ENCODE peak calls at places on chromosome 14, in ten cellular contexts. One of them, this sample, is unnamed.

GRCh38 chr14:64772394-64772950 is 68.2 kb downstream of the PLEKHG3 start:
- DNase-seq in NCI-H460: no peak
- DNase-seq in left colon: no peak
- DNase-seq in left ventricle myocardium inferior: no peak
- DNase-seq in stimulated activated CD8-positive, alpha-beta memory T cell treated with anti-CD3 and anti-CD28 coated beads, Interleukin-12 subunit alpha, Interleukin-12 subunit beta, amount 100 ng/mL, for 1 hour: no peak
- DNase-seq in cardiac fibroblast: no peak
- DNase-seq in ecto neural progenitor cell: no peak
- DNase-seq in vagina: no peak
- DNase-seq in CD4-positive, CD25-positive, alpha-beta regulatory T cell: no peak
- DNase-seq in AG04450: no peak
- DNase-seq in this sample: no peak

GRCh38 chr14:99735189-99736135 is 51.4 kb downstream of the CYP46A1 start:
- DNase-seq in vagina: no peak
- DNase-seq in left colon: peak
- DNase-seq in cardiac fibroblast: no peak
- DNase-seq in left ventricle myocardium inferior: peak
- DNase-seq in NCI-H460: no peak
- DNase-seq in CD4-positive, CD25-positive, alpha-beta regulatory T cell: no peak
- DNase-seq in stimulated activated CD8-positive, alpha-beta memory T cell treated with anti-CD3 and anti-CD28 coated beads, Interleukin-12 subunit alpha, Interleukin-12 subunit beta, amount 100 ng/mL, for 1 hour: no peak
- DNase-seq in ecto neural progenitor cell: no peak
- DNase-seq in AG04450: no peak
- DNase-seq in this sample: no peak

GRCh38 chr14:77190977-77191376 is 9.4 kb downstream of the TMEM63C start:
- DNase-seq in cardiac fibroblast: no peak
- DNase-seq in vagina: no peak
- DNase-seq in left ventricle myocardium inferior: no peak
- DNase-seq in CD4-positive, CD25-positive, alpha-beta regulatory T cell: no peak
- DNase-seq in NCI-H460: no peak
- DNase-seq in AG04450: no peak
- DNase-seq in stimulated activated CD8-positive, alpha-beta memory T cell treated with anti-CD3 and anti-CD28 coated beads, Interleukin-12 subunit alpha, Interleukin-12 subunit beta, amount 100 ng/mL, for 1 hour: no peak
- DNase-seq in ecto neural progenitor cell: no peak
- DNase-seq in left colon: no peak
- DNase-seq in this sample: no peak

GRCh38 chr14:96148631-96149030 is 56.0 kb upstream of the BDKRB2 start:
- DNase-seq in stimulated activated CD8-positive, alpha-beta memory T cell treated with anti-CD3 and anti-CD28 coated beads, Interleukin-12 subunit alpha, Interleukin-12 subunit beta, amount 100 ng/mL, for 1 hour: no peak
- DNase-seq in left colon: no peak
- DNase-seq in NCI-H460: no peak
- DNase-seq in AG04450: no peak
- DNase-seq in cardiac fibroblast: no peak
- DNase-seq in left ventricle myocardium inferior: no peak
- DNase-seq in CD4-positive, CD25-positive, alpha-beta regulatory T cell: no peak
- DNase-seq in ecto neural progenitor cell: no peak
- DNase-seq in vagina: peak
- DNase-seq in this sample: no peak

GRCh38 chr14:51495319-51495718 is 156.4 kb upstream of the FRMD6 start:
- DNase-seq in stimulated activated CD8-positive, alpha-beta memory T cell treated with anti-CD3 and anti-CD28 coated beads, Interleukin-12 subunit alpha, Interleukin-12 subunit beta, amount 100 ng/mL, for 1 hour: no peak
- DNase-seq in ecto neural progenitor cell: no peak
- DNase-seq in CD4-positive, CD25-positive, alpha-beta regulatory T cell: no peak
- DNase-seq in vagina: no peak
- DNase-seq in left colon: no peak
- DNase-seq in cardiac fibroblast: peak
- DNase-seq in NCI-H460: no peak
- DNase-seq in left ventricle myocardium inferior: no peak
- DNase-seq in AG04450: no peak
- DNase-seq in this sample: no peak

GRCh38 chr14:47103781-47104180 is 452.2 kb upstream of the RPL10L start:
- DNase-seq in AG04450: no peak
- DNase-seq in ecto neural progenitor cell: no peak
- DNase-seq in left ventricle myocardium inferior: no peak
- DNase-seq in cardiac fibroblast: no peak
- DNase-seq in CD4-positive, CD25-positive, alpha-beta regulatory T cell: no peak
- DNase-seq in left colon: no peak
- DNase-seq in vagina: no peak
- DNase-seq in NCI-H460: no peak
- DNase-seq in stimulated activated CD8-positive, alpha-beta memory T cell treated with anti-CD3 and anti-CD28 coated beads, Interleukin-12 subunit alpha, Interleukin-12 subunit beta, amount 100 ng/mL, for 1 hour: no peak
- DNase-seq in this sample: no peak

GRCh38 chr14:24426912-24427536 is 2.4 kb downstream of the CBLN3 start:
- DNase-seq in cardiac fibroblast: no peak
- DNase-seq in left colon: peak
- DNase-seq in AG04450: no peak
- DNase-seq in stimulated activated CD8-positive, alpha-beta memory T cell treated with anti-CD3 and anti-CD28 coated beads, Interleukin-12 subunit alpha, Interleukin-12 subunit beta, amount 100 ng/mL, for 1 hour: no peak
- DNase-seq in left ventricle myocardium inferior: no peak
- DNase-seq in CD4-positive, CD25-positive, alpha-beta regulatory T cell: no peak
- DNase-seq in vagina: peak
- DNase-seq in NCI-H460: no peak
- DNase-seq in ecto neural progenitor cell: peak
- DNase-seq in this sample: no peak

GRCh38 chr14:80523518-80524117 is 312.3 kb upstream of the DIO2 start:
- DNase-seq in NCI-H460: no peak
- DNase-seq in CD4-positive, CD25-positive, alpha-beta regulatory T cell: no peak
- DNase-seq in ecto neural progenitor cell: no peak
- DNase-seq in stimulated activated CD8-positive, alpha-beta memory T cell treated with anti-CD3 and anti-CD28 coated beads, Interleukin-12 subunit alpha, Interleukin-12 subunit beta, amount 100 ng/mL, for 1 hour: no peak
- DNase-seq in left colon: no peak
- DNase-seq in AG04450: no peak
- DNase-seq in left ventricle myocardium inferior: no peak
- DNase-seq in vagina: no peak
- DNase-seq in cardiac fibroblast: peak
- DNase-seq in this sample: no peak

GRCh38 chr14:71650187-71650586 is 282.0 kb upstream of the RGS6 start:
- DNase-seq in CD4-positive, CD25-positive, alpha-beta regulatory T cell: no peak
- DNase-seq in left ventricle myocardium inferior: no peak
- DNase-seq in left colon: no peak
- DNase-seq in AG04450: no peak
- DNase-seq in vagina: no peak
- DNase-seq in stimulated activated CD8-positive, alpha-beta memory T cell treated with anti-CD3 and anti-CD28 coated beads, Interleukin-12 subunit alpha, Interleukin-12 subunit beta, amount 100 ng/mL, for 1 hour: no peak
- DNase-seq in NCI-H460: no peak
- DNase-seq in cardiac fibroblast: no peak
- DNase-seq in ecto neural progenitor cell: no peak
- DNase-seq in this sample: no peak

GRCh38 chr14:60250318-60251035 is 1.5 kb downstream of the PPM1A start:
- DNase-seq in AG04450: no peak
- DNase-seq in CD4-positive, CD25-positive, alpha-beta regulatory T cell: no peak
- DNase-seq in NCI-H460: no peak
- DNase-seq in cardiac fibroblast: no peak
- DNase-seq in vagina: no peak
- DNase-seq in ecto neural progenitor cell: no peak
- DNase-seq in stimulated activated CD8-positive, alpha-beta memory T cell treated with anti-CD3 and anti-CD28 coated beads, Interleukin-12 subunit alpha, Interleukin-12 subunit beta, amount 100 ng/mL, for 1 hour: no peak
- DNase-seq in left colon: no peak
- DNase-seq in left ventricle myocardium inferior: no peak
- DNase-seq in this sample: no peak

GRCh38 chr14:100558966-100559365 is 28.3 kb downstream of the BEGAIN start:
- DNase-seq in ecto neural progenitor cell: no peak
- DNase-seq in left colon: no peak
- DNase-seq in NCI-H460: no peak
- DNase-seq in stimulated activated CD8-positive, alpha-beta memory T cell treated with anti-CD3 and anti-CD28 coated beads, Interleukin-12 subunit alpha, Interleukin-12 subunit beta, amount 100 ng/mL, for 1 hour: no peak
- DNase-seq in AG04450: no peak
- DNase-seq in CD4-positive, CD25-positive, alpha-beta regulatory T cell: no peak
- DNase-seq in left ventricle myocardium inferior: no peak
- DNase-seq in cardiac fibroblast: no peak
- DNase-seq in vagina: no peak
- DNase-seq in this sample: no peak

GRCh38 chr14:92495041-92495440 is 18.5 kb upstream of the RIN3 start:
- DNase-seq in cardiac fibroblast: peak
- DNase-seq in left ventricle myocardium inferior: no peak
- DNase-seq in CD4-positive, CD25-positive, alpha-beta regulatory T cell: no peak
- DNase-seq in vagina: no peak
- DNase-seq in AG04450: no peak
- DNase-seq in NCI-H460: no peak
- DNase-seq in left colon: peak
- DNase-seq in ecto neural progenitor cell: peak
- DNase-seq in stimulated activated CD8-positive, alpha-beta memory T cell treated with anti-CD3 and anti-CD28 coated beads, Interleukin-12 subunit alpha, Interleukin-12 subunit beta, amount 100 ng/mL, for 1 hour: no peak
- DNase-seq in this sample: no peak

GRCh38 chr14:75522224-75522764 is at the start of gene BATF:
- DNase-seq in vagina: no peak
- DNase-seq in cardiac fibroblast: peak
- DNase-seq in AG04450: no peak
- DNase-seq in left colon: peak
- DNase-seq in ecto neural progenitor cell: no peak
- DNase-seq in NCI-H460: no peak
- DNase-seq in left ventricle myocardium inferior: no peak
- DNase-seq in stimulated activated CD8-positive, alpha-beta memory T cell treated with anti-CD3 and anti-CD28 coated beads, Interleukin-12 subunit alpha, Interleukin-12 subunit beta, amount 100 ng/mL, for 1 hour: peak
- DNase-seq in CD4-positive, CD25-positive, alpha-beta regulatory T cell: peak
- DNase-seq in this sample: peak

This sample was measured in activated CD8-positive, alpha-beta memory T cell treated with anti-CD3 and anti-CD28 coated beads, Interleukin-2, amount 50 U/mL, for 4 hours.